ENCODE peak calls at places on chromosomes 13 and 19, in nine cellular contexts. V is GM12891; Y is fibroblast of mammary gland; C is stromal cell of bone marrow; U is adipocyte; Z is activated T-helper 1 cell treated with anti-CD3 and anti-CD28 coated beads, Interleukin-12 subunit alpha, Interleukin-12 subunit beta, Interleukin-2, Interleukin-4 antibody, amounts not matched to agents 30 ng/mL and 10 ng/mL and 1 ng/mL, durations not matched to agents 14 hours and 24 hours and 36 hours; W is neural progenitor cell; L is activated gamma-delta T cell treated with Interleukin-2 at 50 U/mL for 16 hours; E is bronchial epithelial cell. H is an unnamed sample.

GRCh38 chr13:98155475-98156111 is 12.7 kb downstream of the FARP1 start:
- DNase-seq in V (no peak), Y (peak), C (no peak), U (no peak), Z (no peak), W (no peak), L (no peak), E (peak), H (no peak)

GRCh38 chr13:99468971-99469545 is 32.2 kb upstream of the TM9SF2 start:
- DNase-seq in V (no peak), Y (peak), C (no peak), U (peak), Z (no peak), W (peak), L (no peak), E (no peak), H (no peak)

GRCh38 chr19:49809155-49809986 is 3.7 kb downstream of the FUZ start:
- DNase-seq in V (no peak), Y (no peak), C (no peak), U (peak), Z (peak), W (peak), L (peak), E (no peak), H (no peak)

GRCh38 chr19:16714702-16715294 is 4.8 kb upstream of the NWD1 start:
- DNase-seq in V (no peak), Y (peak), C (no peak), U (peak), Z (peak), W (peak), L (peak), E (peak), H (no peak)

GRCh38 chr19:8459095-8459494 is 14.3 kb downstream of the HNRNPM start:
- DNase-seq in V (no peak), Y (no peak), C (no peak), U (no peak), Z (no peak), W (no peak), L (no peak), E (no peak), H (no peak)

GRCh38 chr13:94595006-94595942 is 678 bp downstream of the TGDS start:
- DNase-seq in V (no peak), Y (peak), C (no peak), U (peak), Z (peak), W (peak), L (peak), E (peak), H (no peak)

GRCh38 chr19:19404879-19405860 is at the start of gene GATAD2A:
- DNase-seq in V (peak), Y (peak), C (peak), U (peak), Z (peak), W (peak), L (peak), E (peak), H (peak)

GRCh38 chr13:29969286-29969685 is 118.9 kb upstream of the UBL3 start:
- DNase-seq in V (no peak), Y (peak), C (peak), U (peak), Z (no peak), W (no peak), L (no peak), E (peak), H (no peak)

GRCh38 chr19:7932930-7933300 is 7.0 kb upstream of the CTXN1 start:
- DNase-seq in V (no peak), Y (no peak), C (no peak), U (no peak), Z (no peak), W (no peak), L (no peak), E (no peak), H (no peak)

GRCh38 chr19:13146763-13147563 is 3.2 kb downstream of the STX10 start:
- DNase-seq in V (no peak), Y (peak), C (no peak), U (no peak), Z (no peak), W (no peak), L (no peak), E (no peak), H (no peak)

GRCh38 chr19:1576242-1577089 is 8.3 kb upstream of the MEX3D start:
- DNase-seq in V (no peak), Y (no peak), C (no peak), U (no peak), Z (no peak), W (no peak), L (no peak), E (no peak), H (no peak)

GRCh38 chr13:76751278-76751677 is 134.9 kb downstream of the KCTD12 start:
- DNase-seq in V (no peak), Y (no peak), C (no peak), U (no peak), Z (no peak), W (no peak), L (no peak), E (no peak), H (no peak)

GRCh38 chr13:29888306-29888705 is 37.9 kb upstream of the UBL3 start:
- DNase-seq in V (no peak), Y (peak), C (no peak), U (peak), Z (no peak), W (no peak), L (no peak), E (no peak), H (no peak)

GRCh38 chr13:109369357-109370052 is 416.9 kb downstream of the IRS2 start:
- DNase-seq in V (no peak), Y (no peak), C (no peak), U (no peak), Z (no peak), W (no peak), L (no peak), E (no peak), H (no peak)

GRCh38 chr13:50526771-50527567 is 316.5 kb downstream of the DLEU7 start:
- DNase-seq in V (no peak), Y (no peak), C (no peak), U (no peak), Z (no peak), W (no peak), L (no peak), E (no peak), H (no peak)

GRCh38 chr13:46720189-46720588 is 76.8 kb downstream of the ESD start:
- DNase-seq in V (no peak), Y (no peak), C (no peak), U (no peak), Z (no peak), W (no peak), L (no peak), E (no peak), H (no peak)

GRCh38 chr13:50255639-50256038 is 240.4 kb downstream of the KCNRG start:
- DNase-seq in V (no peak), Y (peak), C (no peak), U (peak), Z (no peak), W (no peak), L (no peak), E (no peak), H (no peak)

GRCh38 chr19:46616631-46617322 is 8.1 kb downstream of the PTGIR start:
- DNase-seq in V (no peak), Y (peak), C (no peak), U (peak), Z (peak), W (peak), L (no peak), E (peak), H (no peak)

GRCh38 chr13:98252931-98253470 is 75.9 kb upstream of the RNF113B start:
- DNase-seq in V (no peak), Y (peak), C (peak), U (peak), Z (no peak), W (no peak), L (no peak), E (peak), H (no peak)

GRCh38 chr13:50268500-50268899 is 253.3 kb downstream of the KCNRG start:
- DNase-seq in V (no peak), Y (peak), C (no peak), U (peak), Z (no peak), W (no peak), L (no peak), E (no peak), H (no peak)

GRCh38 chr19:31501427-31502195 is 152.4 kb upstream of the TSHZ3 start:
- DNase-seq in V (no peak), Y (no peak), C (no peak), U (no peak), Z (no peak), W (no peak), L (no peak), E (no peak), H (no peak)

GRCh38 chr19:18339703-18340102 is 695 bp upstream of the PGPEP1 start:
- DNase-seq in V (no peak), Y (peak), C (no peak), U (peak), Z (no peak), W (peak), L (no peak), E (no peak), H (no peak)

GRCh38 chr13:51981355-51981754 is 29.9 kb downstream of the ATP7B start:
- DNase-seq in V (no peak), Y (no peak), C (no peak), U (peak), Z (no peak), W (no peak), L (no peak), E (no peak), H (no peak)

GRCh38 chr13:93080587-93080986 is 146.0 kb upstream of the GPC6 start:
- DNase-seq in V (no peak), Y (no peak), C (no peak), U (peak), Z (no peak), W (no peak), L (no peak), E (peak), H (no peak)

GRCh38 chr13:77907653-77908341 is 10.8 kb downstream of the EDNRB start:
- DNase-seq in V (no peak), Y (no peak), C (no peak), U (no peak), Z (no peak), W (no peak), L (no peak), E (no peak), H (no peak)

GRCh38 chr13:46168341-46168740 is 13.6 kb downstream of the LCP1 start:
- DNase-seq in V (no peak), Y (peak), C (no peak), U (no peak), Z (no peak), W (no peak), L (no peak), E (no peak), H (no peak)

GRCh38 chr19:13834308-13834790 is 39.1 kb downstream of the ZSWIM4 start:
- DNase-seq in V (no peak), Y (peak), C (no peak), U (peak), Z (no peak), W (no peak), L (no peak), E (peak), H (no peak)

GRCh38 chr13:110266983-110267382 is 40.0 kb downstream of the COL4A1 start:
- DNase-seq in V (no peak), Y (no peak), C (no peak), U (no peak), Z (no peak), W (peak), L (no peak), E (no peak), H (no peak)

GRCh38 chr19:16379521-16380313 is 55.1 kb downstream of the KLF2 start:
- DNase-seq in V (no peak), Y (no peak), C (no peak), U (no peak), Z (no peak), W (no peak), L (no peak), E (no peak), H (no peak)

GRCh38 chr19:29564574-29565005 is 38.8 kb downstream of the VSTM2B start:
- DNase-seq in V (no peak), Y (no peak), C (no peak), U (no peak), Z (no peak), W (no peak), L (no peak), E (no peak), H (no peak)

GRCh38 chr19:1704339-1704738 is 49.0 kb upstream of the ONECUT3 start:
- DNase-seq in V (no peak), Y (no peak), C (no peak), U (no peak), Z (no peak), W (no peak), L (no peak), E (no peak), H (no peak)

GRCh38 chr19:12838893-12839656 is 760 bp downstream of the MAST1 start:
- DNase-seq in V (no peak), Y (no peak), C (no peak), U (no peak), Z (no peak), W (peak), L (no peak), E (no peak), H (no peak)

H was measured in esophagus squamous epithelium.